ENCODE peak calls at places on chromosome 5, in six cellular contexts. H is activated CD4-positive, alpha-beta memory T cell treated with anti-CD3 and anti-CD28 coated beads, Interleukin-2, amount 10 ng/mL, durations not matched to agents 7 days and 5 days; O is heart right ventricle; I is NCI-H345; S is pulmonary artery endothelial cell; N is H54. T is an unnamed sample.

GRCh38 chr5:96302174-96302738 is 130.8 kb downstream of the PCSK1 start:
- DNase-seq in S (no peak), N (no peak), H (no peak), I (no peak), O (no peak), T (no peak)

GRCh38 chr5:163569284-163569683 is 63.9 kb downstream of the MAT2B start:
- DNase-seq in O (no peak), I (no peak), S (peak; percentile 7), N (no peak), H (no peak), T (peak; percentile 23)

GRCh38 chr5:25662610-25663009 is 1017.8 kb upstream of the CDH10 start:
- DNase-seq in O (no peak), S (no peak), N (no peak), H (no peak), I (no peak), T (no peak)

GRCh38 chr5:94992325-94992724 is 292.6 kb downstream of the MCTP1 start:
- DNase-seq in N (no peak), H (no peak), I (no peak), S (no peak), O (no peak), T (no peak)

GRCh38 chr5:32233696-32234447 is 59.8 kb upstream of the GOLPH3 start:
- DNase-seq in O (no peak), I (no peak), S (no peak), H (no peak), N (peak; percentile 33), T (no peak)

GRCh38 chr5:154646841-154647759 is 108.1 kb upstream of the LARP1 start:
- DNase-seq in I (no peak), N (no peak), O (peak; percentile 43), S (no peak), H (no peak), T (no peak)

GRCh38 chr5:139131881-139132480 is 66.2 kb downstream of the SIL1 start:
- DNase-seq in S (no peak), I (no peak), N (no peak), O (no peak), H (no peak), T (no peak)

GRCh38 chr5:305459-305858 is 16.1 kb upstream of the AHRR start:
- DNase-seq in O (no peak), I (no peak), S (no peak), N (no peak), H (no peak), T (no peak)

GRCh38 chr5:96410013-96410412 is 23.0 kb downstream of the PCSK1 start:
- DNase-seq in S (no peak), H (no peak), O (no peak), N (no peak), I (no peak), T (no peak)

GRCh38 chr5:96209829-96210228 is 223.2 kb downstream of the PCSK1 start:
- DNase-seq in H (no peak), S (no peak), N (no peak), O (no peak), I (no peak), T (no peak)

GRCh38 chr5:79990598-79991507 is at the start of gene MTX3:
- DNase-seq in N (peak; percentile 70), S (peak; percentile 26), H (peak; percentile 91), O (peak; percentile 86), I (peak; percentile 90), T (peak; percentile 82)

GRCh38 chr5:143352691-143353090 is 50.8 kb downstream of the NR3C1 start:
- DNase-seq in N (no peak), O (no peak), S (no peak), I (no peak), H (peak; percentile 36), T (no peak)

GRCh38 chr5:1669276-1670155 is 130.1 kb downstream of the MRPL36 start:
- DNase-seq in I (no peak), S (no peak), O (no peak), N (no peak), H (no peak), T (no peak)

GRCh38 chr5:143064207-143064606 is 294.0 kb downstream of the ARHGAP26 start:
- DNase-seq in O (no peak), S (no peak), N (no peak), H (no peak), I (no peak), T (no peak)

GRCh38 chr5:154081246-154081645 is 42.5 kb downstream of the MFAP3 start:
- DNase-seq in N (no peak), I (no peak), H (no peak), O (no peak), S (no peak), T (no peak)

GRCh38 chr5:57191163-57191562 is 17.3 kb downstream of the GPBP1 start:
- DNase-seq in N (no peak), O (no peak), S (no peak), I (no peak), H (no peak), T (no peak)

GRCh38 chr5:17604951-17605350 is 968 bp downstream of the TAF11L11 start:
- DNase-seq in O (no peak), S (no peak), H (no peak), N (no peak), I (no peak), T (no peak)

GRCh38 chr5:76385540-76385939 is 17.5 kb upstream of the IQGAP2 start:
- DNase-seq in H (no peak), I (no peak), O (no peak), N (no peak), S (no peak), T (no peak)

GRCh38 chr5:59317023-59317771 is 576.3 kb downstream of the PDE4D start:
- DNase-seq in I (peak; percentile 62), O (no peak), S (no peak), H (no peak), N (no peak), T (no peak)

GRCh38 chr5:139446956-139447779 is 7.8 kb upstream of the DNAJC18 start:
- DNase-seq in S (no peak), I (no peak), O (no peak), H (peak; percentile 48), N (no peak), T (no peak)

GRCh38 chr5:78953092-78953800 is 31.9 kb downstream of the ARSB start:
- DNase-seq in S (no peak), O (no peak), H (no peak), N (no peak), I (no peak), T (no peak)

GRCh38 chr5:128695791-128696520 is 157.9 kb upstream of the FBN2 start:
- DNase-seq in I (no peak), H (no peak), S (no peak), N (no peak), O (no peak), T (peak; percentile 1)

GRCh38 chr5:1011226-1011631 is 2.6 kb downstream of the NKD2 start:
- DNase-seq in H (peak; percentile 52), N (no peak), S (no peak), O (peak; percentile 16), I (peak; percentile 67), T (no peak)

GRCh38 chr5:9395736-9396135 is 150.1 kb downstream of the SEMA5A start:
- DNase-seq in I (no peak), O (no peak), H (no peak), S (no peak), N (no peak), T (no peak)

GRCh38 chr5:132481243-132482211 is 9.0 kb downstream of the IRF1 start:
- DNase-seq in N (no peak), O (no peak), S (no peak), H (no peak), I (no peak), T (no peak)

GRCh38 chr5:119302916-119303897 is 52.6 kb upstream of the TNFAIP8 start:
- DNase-seq in I (no peak), S (peak; percentile 67), N (peak; percentile 49), O (no peak), H (no peak), T (peak; percentile 52)

GRCh38 chr5:74240783-74241750 is 399.5 kb downstream of the ENC1 start:
- DNase-seq in O (no peak), I (no peak), H (no peak), N (no peak), S (no peak), T (no peak)

GRCh38 chr5:64635056-64635686 is 55.1 kb upstream of the SHISAL2B start:
- DNase-seq in N (peak; percentile 5), H (no peak), S (no peak), O (no peak), I (peak; percentile 1), T (peak; percentile 31)

GRCh38 chr5:169344629-169345028 is 43.7 kb upstream of the SLIT3 start:
- DNase-seq in H (no peak), N (no peak), I (no peak), O (no peak), S (no peak), T (no peak)

GRCh38 chr5:173808079-173808808 is 79.9 kb upstream of the CPEB4 start:
- DNase-seq in S (no peak), O (no peak), H (no peak), N (no peak), I (no peak), T (no peak)

GRCh38 chr5:24788829-24789509 is 144.2 kb upstream of the CDH10 start:
- DNase-seq in I (no peak), S (no peak), N (peak; percentile 5), O (no peak), H (no peak), T (peak; percentile 11)

GRCh38 chr5:78811121-78811832 is 162.7 kb upstream of the LHFPL2 start:
- DNase-seq in N (no peak), S (no peak), O (no peak), H (no peak), I (no peak), T (no peak)

GRCh38 chr5:98016771-98017170 is 756.7 kb upstream of the RGMB start:
- DNase-seq in H (no peak), N (no peak), S (no peak), I (no peak), O (no peak), T (no peak)

T was measured in NCI-H460.